ENCODE peak calls at places on chromosome 14, in seven cellular contexts. One of them, this sample, is unnamed.

GRCh38 chr14:88005050-88005481 is at the start of gene GPR65:
- DNase-seq in astrocyte of the cerebellum: no peak
- DNase-seq in DMS153: no peak
- DNase-seq in H54: no peak
- DNase-seq in kidney tubule cell: no peak
- DNase-seq in PC-3: no peak
- DNase-seq in stimulated activated CD8-positive, alpha-beta memory T cell treated with anti-CD3 and anti-CD28 coated beads, Interleukin-7, amount 100 ng/mL, for 1 hour: no peak
- DNase-seq in this sample: no peak

GRCh38 chr14:71773900-71774481 is 158.2 kb upstream of the RGS6 start:
- DNase-seq in astrocyte of the cerebellum: no peak
- DNase-seq in DMS153: no peak
- DNase-seq in H54: no peak
- DNase-seq in kidney tubule cell: no peak
- DNase-seq in PC-3: no peak
- DNase-seq in stimulated activated CD8-positive, alpha-beta memory T cell treated with anti-CD3 and anti-CD28 coated beads, Interleukin-7, amount 100 ng/mL, for 1 hour: no peak
- DNase-seq in this sample: no peak

GRCh38 chr14:76846331-76847047 is 20.3 kb downstream of the LRRC74A start:
- DNase-seq in astrocyte of the cerebellum: no peak
- DNase-seq in DMS153: no peak
- DNase-seq in H54: no peak
- DNase-seq in kidney tubule cell: no peak
- DNase-seq in PC-3: no peak
- DNase-seq in stimulated activated CD8-positive, alpha-beta memory T cell treated with anti-CD3 and anti-CD28 coated beads, Interleukin-7, amount 100 ng/mL, for 1 hour: no peak
- DNase-seq in this sample: no peak

GRCh38 chr14:106845286-106846087 is 1319.1 kb downstream of the TMEM121 start:
- DNase-seq in astrocyte of the cerebellum: no peak
- DNase-seq in DMS153: peak
- DNase-seq in H54: no peak
- DNase-seq in kidney tubule cell: peak
- DNase-seq in PC-3: peak
- DNase-seq in stimulated activated CD8-positive, alpha-beta memory T cell treated with anti-CD3 and anti-CD28 coated beads, Interleukin-7, amount 100 ng/mL, for 1 hour: no peak
- DNase-seq in this sample: no peak

GRCh38 chr14:65866906-65867305 is 454.4 kb downstream of the FUT8 start:
- DNase-seq in astrocyte of the cerebellum: no peak
- DNase-seq in DMS153: peak
- DNase-seq in H54: no peak
- DNase-seq in kidney tubule cell: no peak
- DNase-seq in PC-3: no peak
- DNase-seq in stimulated activated CD8-positive, alpha-beta memory T cell treated with anti-CD3 and anti-CD28 coated beads, Interleukin-7, amount 100 ng/mL, for 1 hour: no peak
- DNase-seq in this sample: no peak

GRCh38 chr14:76465651-76466050 is 89.7 kb downstream of the ESRRB start:
- DNase-seq in astrocyte of the cerebellum: no peak
- DNase-seq in DMS153: no peak
- DNase-seq in H54: no peak
- DNase-seq in kidney tubule cell: no peak
- DNase-seq in PC-3: no peak
- DNase-seq in stimulated activated CD8-positive, alpha-beta memory T cell treated with anti-CD3 and anti-CD28 coated beads, Interleukin-7, amount 100 ng/mL, for 1 hour: no peak
- DNase-seq in this sample: no peak

GRCh38 chr14:105141486-105142281 is 26.9 kb downstream of the JAG2 start:
- DNase-seq in astrocyte of the cerebellum: no peak
- DNase-seq in DMS153: no peak
- DNase-seq in H54: no peak
- DNase-seq in kidney tubule cell: no peak
- DNase-seq in PC-3: no peak
- DNase-seq in stimulated activated CD8-positive, alpha-beta memory T cell treated with anti-CD3 and anti-CD28 coated beads, Interleukin-7, amount 100 ng/mL, for 1 hour: no peak
- DNase-seq in this sample: no peak

GRCh38 chr14:51004352-51004800 is 60.1 kb upstream of the PYGL start:
- DNase-seq in astrocyte of the cerebellum: no peak
- DNase-seq in DMS153: no peak
- DNase-seq in H54: no peak
- DNase-seq in kidney tubule cell: no peak
- DNase-seq in PC-3: no peak
- DNase-seq in stimulated activated CD8-positive, alpha-beta memory T cell treated with anti-CD3 and anti-CD28 coated beads, Interleukin-7, amount 100 ng/mL, for 1 hour: no peak
- DNase-seq in this sample: no peak

GRCh38 chr14:55274760-55275159 is 3.5 kb downstream of the FBXO34 start:
- DNase-seq in astrocyte of the cerebellum: no peak
- DNase-seq in DMS153: no peak
- DNase-seq in H54: no peak
- DNase-seq in kidney tubule cell: peak
- DNase-seq in PC-3: peak
- DNase-seq in stimulated activated CD8-positive, alpha-beta memory T cell treated with anti-CD3 and anti-CD28 coated beads, Interleukin-7, amount 100 ng/mL, for 1 hour: no peak
- DNase-seq in this sample: no peak

GRCh38 chr14:72926292-72927028 is at the start of gene DCAF4:
- DNase-seq in astrocyte of the cerebellum: peak
- DNase-seq in DMS153: peak
- DNase-seq in H54: peak
- DNase-seq in kidney tubule cell: peak
- DNase-seq in PC-3: peak
- DNase-seq in stimulated activated CD8-positive, alpha-beta memory T cell treated with anti-CD3 and anti-CD28 coated beads, Interleukin-7, amount 100 ng/mL, for 1 hour: peak
- DNase-seq in this sample: peak

GRCh38 chr14:95294834-95295599 is 24.7 kb downstream of the CLMN start:
- DNase-seq in astrocyte of the cerebellum: no peak
- DNase-seq in DMS153: peak
- DNase-seq in H54: no peak
- DNase-seq in kidney tubule cell: peak
- DNase-seq in PC-3: peak
- DNase-seq in stimulated activated CD8-positive, alpha-beta memory T cell treated with anti-CD3 and anti-CD28 coated beads, Interleukin-7, amount 100 ng/mL, for 1 hour: no peak
- DNase-seq in this sample: no peak

GRCh38 chr14:85532981-85533820 is 3.3 kb downstream of the FLRT2 start:
- DNase-seq in astrocyte of the cerebellum: peak
- DNase-seq in DMS153: peak
- DNase-seq in H54: no peak
- DNase-seq in kidney tubule cell: peak
- DNase-seq in PC-3: peak
- DNase-seq in stimulated activated CD8-positive, alpha-beta memory T cell treated with anti-CD3 and anti-CD28 coated beads, Interleukin-7, amount 100 ng/mL, for 1 hour: no peak
- DNase-seq in this sample: no peak